ENCODE peak calls at places on chromosome 1, in nine cellular contexts. Y, V, W, M, A, U, R, H and P are unnamed samples.

GRCh38 chr1:10107985-10108663 is 75.4 kb downstream of the UBE4B start:
- DNase-seq in Y (peak), V (no peak), W (peak), M (no peak), A (peak), U (no peak), R (no peak), H (peak), P (no peak)

GRCh38 chr1:159009704-159010361 is at the start of gene IFI16:
- DNase-seq in Y (no peak), V (no peak), W (peak), M (peak), A (no peak), U (peak), R (no peak), H (peak), P (peak)

GRCh38 chr1:205998457-205999241 is 4.5 kb downstream of the RAB7B start:
- DNase-seq in Y (peak), V (no peak), W (no peak), M (no peak), A (peak), U (no peak), R (no peak), H (peak), P (peak)

GRCh38 chr1:77134359-77134758 is 84.9 kb downstream of the PIGK start:
- DNase-seq in Y (no peak), V (no peak), W (no peak), M (no peak), A (no peak), U (no peak), R (no peak), H (no peak), P (no peak)

GRCh38 chr1:156262461-156263287 is 14.8 kb upstream of the PAQR6 start:
- DNase-seq in Y (no peak), V (no peak), W (peak), M (no peak), A (no peak), U (no peak), R (no peak), H (no peak), P (no peak)

GRCh38 chr1:204650911-204651570 is 34.5 kb downstream of the LRRN2 start:
- DNase-seq in Y (no peak), V (peak), W (no peak), M (no peak), A (no peak), U (no peak), R (no peak), H (no peak), P (no peak)

GRCh38 chr1:118339431-118340146 is 154.6 kb upstream of the SPAG17 start:
- DNase-seq in Y (no peak), V (no peak), W (no peak), M (no peak), A (no peak), U (no peak), R (no peak), H (no peak), P (no peak)

GRCh38 chr1:201999625-202000238 is 10.7 kb upstream of the ELF3 start:
- DNase-seq in Y (peak), V (peak), W (no peak), M (no peak), A (no peak), U (peak), R (peak), H (peak), P (no peak)

GRCh38 chr1:14958249-14959215 is 195.0 kb upstream of the TMEM51 start:
- DNase-seq in Y (no peak), V (no peak), W (no peak), M (no peak), A (no peak), U (no peak), R (no peak), H (no peak), P (no peak)

GRCh38 chr1:112021263-112021662 is 31.8 kb upstream of the KCND3 start:
- DNase-seq in Y (no peak), V (no peak), W (no peak), M (no peak), A (no peak), U (no peak), R (no peak), H (no peak), P (no peak)

GRCh38 chr1:1170215-1170890 is 3.3 kb upstream of the TTLL10 start:
- DNase-seq in Y (no peak), V (no peak), W (no peak), M (peak), A (no peak), U (no peak), R (no peak), H (no peak), P (no peak)

GRCh38 chr1:16630661-16631247 is 17.4 kb upstream of the NBPF1 start:
- DNase-seq in Y (no peak), V (no peak), W (no peak), M (no peak), A (no peak), U (no peak), R (no peak), H (no peak), P (no peak)

GRCh38 chr1:159867322-159868064 is 5.0 kb upstream of the VSIG8 start:
- DNase-seq in Y (peak), V (peak), W (no peak), M (no peak), A (no peak), U (peak), R (peak), H (no peak), P (no peak)

GRCh38 chr1:77316006-77316405 is 34.2 kb downstream of the AK5 start:
- DNase-seq in Y (no peak), V (no peak), W (peak), M (no peak), A (no peak), U (no peak), R (no peak), H (no peak), P (no peak)

GRCh38 chr1:52552236-52552504 is 722 bp downstream of the TUT4 start:
- DNase-seq in Y (peak), V (peak), W (peak), M (peak), A (no peak), U (peak), R (peak), H (peak), P (peak)